ENCODE peak calls at places on chromosomes 1 and 21, in six cellular contexts. One of them, this sample, is unnamed.

GRCh38 chr1:234987415-234988159 is 141.1 kb downstream of the TOMM20 start:
- DNase-seq in adrenal gland: peak; percentile 75
- DNase-seq in GM12891: no peak
- DNase-seq in breast epithelium: peak; percentile 94
- DNase-seq in Peyer's patch: peak; percentile 79
- DNase-seq in prostate gland: peak; percentile 71
- DNase-seq in this sample: peak; percentile 96

GRCh38 chr1:59025898-59026426 is 242.1 kb upstream of the JUN start:
- DNase-seq in GM12891: no peak
- DNase-seq in prostate gland: no peak
- DNase-seq in Peyer's patch: no peak
- DNase-seq in breast epithelium: no peak
- DNase-seq in adrenal gland: no peak
- DNase-seq in this sample: no peak

GRCh38 chr21:39676054-39676771 is 63.5 kb downstream of the B3GALT5 start:
- DNase-seq in GM12891: no peak
- DNase-seq in prostate gland: peak; percentile 50
- DNase-seq in breast epithelium: peak; percentile 72
- DNase-seq in Peyer's patch: no peak
- DNase-seq in adrenal gland: no peak
- DNase-seq in this sample: peak; percentile 72

GRCh38 chr1:226310123-226310540 is 1.2 kb upstream of the LIN9 start:
- DNase-seq in adrenal gland: no peak
- DNase-seq in Peyer's patch: no peak
- DNase-seq in GM12891: no peak
- DNase-seq in prostate gland: no peak
- DNase-seq in breast epithelium: no peak
- DNase-seq in this sample: no peak

GRCh38 chr1:199157494-199157893 is 518.7 kb downstream of the PTPRC start:
- DNase-seq in GM12891: no peak
- DNase-seq in Peyer's patch: no peak
- DNase-seq in prostate gland: no peak
- DNase-seq in breast epithelium: no peak
- DNase-seq in adrenal gland: no peak
- DNase-seq in this sample: no peak

GRCh38 chr1:169529068-169529642 is 43.4 kb upstream of the SLC19A2 start:
- DNase-seq in adrenal gland: no peak
- DNase-seq in GM12891: no peak
- DNase-seq in breast epithelium: peak; percentile 88
- DNase-seq in prostate gland: peak; percentile 87
- DNase-seq in Peyer's patch: peak; percentile 83
- DNase-seq in this sample: peak; percentile 75

GRCh38 chr1:101238041-101238515 is 1.3 kb downstream of the S1PR1 start:
- DNase-seq in adrenal gland: peak; percentile 21
- DNase-seq in GM12891: no peak
- DNase-seq in Peyer's patch: peak; percentile 78
- DNase-seq in breast epithelium: no peak
- DNase-seq in prostate gland: no peak
- DNase-seq in this sample: no peak

GRCh38 chr1:208631516-208631915 is 387.3 kb upstream of the PLXNA2 start:
- DNase-seq in prostate gland: no peak
- DNase-seq in breast epithelium: no peak
- DNase-seq in GM12891: no peak
- DNase-seq in Peyer's patch: no peak
- DNase-seq in adrenal gland: no peak
- DNase-seq in this sample: no peak

GRCh38 chr21:26506951-26507350 is 66.1 kb downstream of the CYYR1 start:
- DNase-seq in GM12891: no peak
- DNase-seq in breast epithelium: no peak
- DNase-seq in prostate gland: no peak
- DNase-seq in Peyer's patch: no peak
- DNase-seq in adrenal gland: no peak
- DNase-seq in this sample: no peak

GRCh38 chr21:45386728-45387371 is 18.1 kb upstream of the COL18A1 start:
- DNase-seq in prostate gland: no peak
- DNase-seq in breast epithelium: peak; percentile 48
- DNase-seq in Peyer's patch: no peak
- DNase-seq in GM12891: no peak
- DNase-seq in adrenal gland: peak; percentile 82
- DNase-seq in this sample: peak; percentile 86

GRCh38 chr21:20276377-20276776 is 721.8 kb upstream of the NCAM2 start:
- DNase-seq in GM12891: no peak
- DNase-seq in Peyer's patch: no peak
- DNase-seq in adrenal gland: no peak
- DNase-seq in prostate gland: no peak
- DNase-seq in breast epithelium: no peak
- DNase-seq in this sample: no peak

GRCh38 chr1:119286587-119287181 is 81.9 kb upstream of the HAO2 start:
- DNase-seq in GM12891: peak; percentile 30
- DNase-seq in prostate gland: peak; percentile 28
- DNase-seq in Peyer's patch: no peak
- DNase-seq in breast epithelium: no peak
- DNase-seq in adrenal gland: peak; percentile 35
- DNase-seq in this sample: no peak

GRCh38 chr1:39655578-39656268 is 16.2 kb downstream of the NT5C1A start:
- DNase-seq in prostate gland: no peak
- DNase-seq in GM12891: no peak
- DNase-seq in adrenal gland: no peak
- DNase-seq in Peyer's patch: no peak
- DNase-seq in breast epithelium: no peak
- DNase-seq in this sample: no peak

GRCh38 chr1:40965531-40965930 is 14.0 kb upstream of the CTPS1 start:
- DNase-seq in Peyer's patch: no peak
- DNase-seq in GM12891: no peak
- DNase-seq in prostate gland: no peak
- DNase-seq in adrenal gland: no peak
- DNase-seq in breast epithelium: no peak
- DNase-seq in this sample: no peak

GRCh38 chr1:111221633-111222286 is 5.8 kb upstream of the CHI3L2 start:
- DNase-seq in prostate gland: no peak
- DNase-seq in adrenal gland: no peak
- DNase-seq in breast epithelium: no peak
- DNase-seq in Peyer's patch: peak; percentile 86
- DNase-seq in GM12891: no peak
- DNase-seq in this sample: no peak

GRCh38 chr1:221541296-221541695 is 200.6 kb downstream of the DUSP10 start:
- DNase-seq in breast epithelium: no peak
- DNase-seq in GM12891: no peak
- DNase-seq in adrenal gland: no peak
- DNase-seq in prostate gland: no peak
- DNase-seq in Peyer's patch: no peak
- DNase-seq in this sample: no peak

GRCh38 chr1:58884706-58885661 is 101.1 kb upstream of the JUN start:
- DNase-seq in prostate gland: peak; percentile 76
- DNase-seq in adrenal gland: no peak
- DNase-seq in Peyer's patch: peak; percentile 79
- DNase-seq in GM12891: no peak
- DNase-seq in breast epithelium: no peak
- DNase-seq in this sample: peak; percentile 90

GRCh38 chr1:197632000-197632399 is 143.3 kb downstream of the DENND1B start:
- DNase-seq in adrenal gland: no peak
- DNase-seq in prostate gland: no peak
- DNase-seq in breast epithelium: no peak
- DNase-seq in GM12891: no peak
- DNase-seq in Peyer's patch: no peak
- DNase-seq in this sample: no peak

GRCh38 chr1:119631086-119631432 is 17.0 kb downstream of the ZNF697 start:
- DNase-seq in Peyer's patch: no peak
- DNase-seq in breast epithelium: no peak
- DNase-seq in prostate gland: no peak
- DNase-seq in GM12891: no peak
- DNase-seq in adrenal gland: no peak
- DNase-seq in this sample: no peak

GRCh38 chr1:172408958-172409357 is 11.5 kb upstream of the C1orf105 start:
- DNase-seq in GM12891: no peak
- DNase-seq in breast epithelium: no peak
- DNase-seq in Peyer's patch: no peak
- DNase-seq in prostate gland: no peak
- DNase-seq in adrenal gland: no peak
- DNase-seq in this sample: no peak

GRCh38 chr1:156251527-156251926 is 3.7 kb upstream of the PAQR6 start:
- DNase-seq in breast epithelium: no peak
- DNase-seq in adrenal gland: no peak
- DNase-seq in Peyer's patch: no peak
- DNase-seq in GM12891: no peak
- DNase-seq in prostate gland: no peak
- DNase-seq in this sample: no peak
- TF ChIP-seq POLR2A in breast epithelium: no peak
- TF ChIP-seq POLR2A in adrenal gland: no peak
- TF ChIP-seq POLR2A in Peyer's patch: no peak
- TF ChIP-seq POLR2A in GM12891: no peak
- TF ChIP-seq POLR2A in prostate gland: no peak
- TF ChIP-seq POLR2A in this sample: no peak

GRCh38 chr1:96721053-96721381 is 567 bp upstream of the PTBP2 start:
- DNase-seq in Peyer's patch: no peak
- DNase-seq in prostate gland: no peak
- DNase-seq in GM12891: no peak
- DNase-seq in adrenal gland: no peak
- DNase-seq in breast epithelium: no peak
- DNase-seq in this sample: no peak

GRCh38 chr1:96722161-96722908 is 751 bp downstream of the PTBP2 start:
- DNase-seq in prostate gland: peak; percentile 46
- DNase-seq in GM12891: no peak
- DNase-seq in adrenal gland: peak; percentile 64
- DNase-seq in breast epithelium: peak; percentile 50
- DNase-seq in Peyer's patch: peak; percentile 72
- DNase-seq in this sample: peak; percentile 93

GRCh38 chr1:96723372-96723771 is 1.8 kb downstream of the PTBP2 start:
- DNase-seq in adrenal gland: no peak
- DNase-seq in breast epithelium: no peak
- DNase-seq in GM12891: no peak
- DNase-seq in Peyer's patch: no peak
- DNase-seq in prostate gland: no peak
- DNase-seq in this sample: no peak

DNA sequence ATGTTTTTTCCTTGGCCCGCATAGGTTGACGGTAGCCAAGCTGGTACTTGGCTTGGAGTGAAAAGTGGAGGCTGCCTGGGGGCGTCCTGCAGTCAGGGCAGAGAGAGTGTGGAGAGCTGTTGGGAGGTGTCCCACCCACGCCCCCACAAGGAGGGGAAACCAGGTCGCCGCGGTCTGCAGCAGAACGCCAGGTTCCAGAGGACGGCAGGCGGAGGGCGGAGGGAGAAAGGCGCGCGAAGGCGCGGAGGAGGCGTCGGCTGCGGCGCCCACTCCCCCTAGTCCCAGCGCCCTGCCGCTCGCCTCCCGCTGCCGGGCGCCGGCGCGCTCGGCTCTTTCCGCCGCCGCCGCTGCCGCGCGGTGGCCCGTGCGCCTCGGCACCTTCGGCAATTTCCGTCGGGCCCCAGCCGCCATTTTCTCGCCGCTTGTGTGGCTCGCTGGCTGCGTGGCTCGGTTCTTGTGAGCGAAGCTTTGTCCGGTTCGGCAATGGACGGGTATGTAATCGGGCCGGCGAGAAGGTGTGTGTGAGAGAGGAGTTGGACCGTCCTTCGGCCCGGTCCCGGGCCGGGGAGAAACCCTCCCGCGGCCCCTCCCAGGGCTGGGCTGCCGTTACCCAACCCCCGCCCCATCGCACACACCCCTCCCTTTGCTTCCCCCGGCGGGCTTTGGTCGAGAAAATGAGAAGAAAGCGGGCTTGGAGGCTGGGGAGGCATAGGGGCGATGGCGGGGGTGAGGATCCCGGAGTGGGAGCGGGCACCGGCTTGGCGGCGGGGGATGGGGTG is at the start of gene PTBP2:
- DNase-seq in prostate gland: peak; percentile 68
- DNase-seq in breast epithelium: peak; percentile 58
- DNase-seq in Peyer's patch: peak; percentile 89
- DNase-seq in adrenal gland: peak; percentile 78
- DNase-seq in GM12891: peak; percentile 83
- DNase-seq in this sample: peak; percentile 70
- TF ChIP-seq POLR2A in prostate gland: no peak
- TF ChIP-seq POLR2A in breast epithelium: no peak
- TF ChIP-seq POLR2A in Peyer's patch: no peak
- TF ChIP-seq POLR2A in adrenal gland: peak; percentile 43
- TF ChIP-seq POLR2A in GM12891: no peak
- TF ChIP-seq POLR2A in this sample: no peak

DNA sequence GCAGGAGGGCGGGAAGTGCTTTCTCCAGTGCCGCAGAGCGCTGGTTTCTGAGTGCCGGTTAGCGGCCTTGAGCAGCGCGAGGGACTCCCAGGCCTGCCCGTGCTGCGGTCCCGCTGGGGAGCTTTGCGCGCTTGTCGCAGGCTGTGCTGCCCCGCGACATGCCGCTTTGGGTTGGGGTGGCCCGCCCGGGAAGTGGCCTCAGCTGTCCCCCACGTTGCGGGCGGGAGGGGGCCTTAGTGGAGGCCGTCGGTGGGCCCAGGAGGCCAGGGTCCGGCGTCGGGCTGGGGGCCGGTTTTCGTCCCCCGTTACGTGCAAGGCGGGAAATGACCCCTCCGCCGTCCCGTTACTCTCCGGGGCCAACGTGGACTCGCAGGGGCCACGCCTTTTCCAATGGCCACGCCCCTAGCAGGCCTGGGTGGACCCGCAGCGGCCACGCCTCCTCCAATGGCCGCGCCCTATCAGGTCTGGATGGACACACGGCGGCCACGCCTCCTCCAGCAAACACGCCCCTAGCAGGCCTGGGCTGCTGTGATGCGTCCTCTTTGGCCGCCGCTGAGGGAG is 977 bp upstream of the C1orf174 start:
- DNase-seq in breast epithelium: peak; percentile 98
- DNase-seq in adrenal gland: peak; percentile 98
- DNase-seq in GM12891: peak; percentile 93
- DNase-seq in prostate gland: peak; percentile 98
- DNase-seq in Peyer's patch: peak; percentile 99
- DNase-seq in this sample: peak; percentile 97
- TF ChIP-seq POLR2A in breast epithelium: no peak
- TF ChIP-seq POLR2A in adrenal gland: no peak
- TF ChIP-seq POLR2A in GM12891: no peak
- TF ChIP-seq POLR2A in prostate gland: peak; percentile 41
- TF ChIP-seq POLR2A in Peyer's patch: peak; percentile 25
- TF ChIP-seq POLR2A in this sample: no peak

DNA sequence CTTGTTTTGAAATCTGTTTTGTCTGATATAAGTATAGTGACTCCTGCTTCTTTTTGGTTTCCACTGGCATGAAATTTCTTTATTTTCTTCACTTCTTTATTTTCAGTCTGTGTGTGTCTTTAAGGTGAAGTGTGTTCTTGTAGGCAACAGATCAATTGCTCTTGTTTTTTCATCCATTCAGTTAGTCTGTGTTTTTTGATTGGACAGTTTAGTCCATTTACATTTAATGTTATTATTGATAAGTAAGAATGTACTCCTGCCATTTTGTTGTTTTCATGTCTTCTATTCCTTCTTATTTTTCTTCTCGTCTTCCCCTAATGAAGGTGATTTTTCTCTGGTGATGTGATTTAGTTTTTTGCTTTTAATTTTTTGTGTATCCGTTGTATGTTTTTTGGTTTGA is 487.7 kb upstream of the PBX1 start:
- DNase-seq in prostate gland: no peak
- DNase-seq in Peyer's patch: no peak
- DNase-seq in adrenal gland: no peak
- DNase-seq in breast epithelium: no peak
- DNase-seq in GM12891: no peak
- DNase-seq in this sample: no peak
- TF ChIP-seq POLR2A in prostate gland: no peak
- TF ChIP-seq POLR2A in Peyer's patch: no peak
- TF ChIP-seq POLR2A in adrenal gland: no peak
- TF ChIP-seq POLR2A in breast epithelium: no peak
- TF ChIP-seq POLR2A in GM12891: no peak
- TF ChIP-seq POLR2A in this sample: no peak